ENCODE peak calls at places on chromosomes 6 and 20, in eight cellular contexts. K, F, D, N, W, G, T and Y are unnamed samples. For H3K27me3, the result is how much of the 10 kb centered on the place peaks cover.

GRCh38 chr6:1662532-1662931 is 52.8 kb downstream of the FOXC1 start:
- DNase-seq in T (no peak), W (no peak), N (no peak), D (no peak), F (no peak), G (no peak), K (no peak), Y (no peak)

GRCh38 chr20:9112541-9113515 is 43.9 kb downstream of the PLCB4 start:
- DNase-seq in K (peak), T (no peak), F (no peak), G (no peak), N (no peak), D (no peak), W (peak), Y (no peak)

GRCh38 chr6:84766796-84767590 is 2.6 kb upstream of the TBX18 start:
- DNase-seq in T (peak), F (peak), G (no peak), K (no peak), W (no peak), N (no peak), D (no peak), Y (no peak)

GRCh38 chr6:7389162-7389450 is 436 bp downstream of the CAGE1 start:
- DNase-seq in D (no peak), F (no peak), W (no peak), T (no peak), K (no peak), N (no peak), G (no peak), Y (no peak)

GRCh38 chr20:53582574-53583351 is 10.9 kb downstream of the ZNF217 start:
- DNase-seq in D (no peak), F (no peak), G (no peak), N (no peak), T (no peak), W (peak), K (no peak), Y (no peak)

GRCh38 chr6:12516070-12516469 is 200.5 kb upstream of the PHACTR1 start:
- DNase-seq in G (no peak), N (no peak), F (no peak), D (no peak), W (no peak), T (no peak), K (no peak), Y (no peak)

GRCh38 chr20:63973636-63974401 is 4.1 kb upstream of the ZNF512B start:
- DNase-seq in T (peak), D (peak), N (peak), K (peak), G (peak), F (peak), W (peak), Y (peak)

GRCh38 chr6:126657556-126658129 is 317.7 kb downstream of the CENPW start:
- DNase-seq in N (no peak), T (no peak), F (no peak), D (no peak), G (no peak), W (peak), K (no peak), Y (no peak)

GRCh38 chr6:72464791-72465691 is 156.8 kb upstream of the KCNQ5 start:
- DNase-seq in W (peak), D (no peak), N (no peak), K (no peak), G (no peak), F (no peak), T (no peak), Y (peak)

GRCh38 chr6:56193846-56194245 is 53.5 kb downstream of the COL21A1 start:
- DNase-seq in T (no peak), F (no peak), N (no peak), K (no peak), D (no peak), G (no peak), W (no peak), Y (no peak)

GRCh38 chr6:141264101-141264500 is 868.6 kb upstream of the GJE1 start:
- DNase-seq in D (no peak), N (no peak), F (no peak), W (peak), G (no peak), K (no peak), T (no peak), Y (no peak)

GRCh38 chr6:148520109-148520841 is 177.6 kb downstream of the SASH1 start:
- DNase-seq in F (no peak), G (no peak), K (no peak), N (no peak), D (no peak), T (peak), W (no peak), Y (no peak)

GRCh38 chr6:28896505-28897392 is 27.0 kb downstream of the TRIM27 start:
- DNase-seq in W (peak), D (peak), F (peak), G (peak), T (peak), N (no peak), K (peak), Y (peak)

GRCh38 chr6:56793938-56794337 is 151.2 kb upstream of the DST start:
- DNase-seq in N (no peak), D (no peak), K (no peak), F (no peak), W (no peak), T (no peak), G (no peak), Y (no peak)

GRCh38 chr6:73800997-73801396 is 105.0 kb downstream of the CD109 start:
- DNase-seq in W (no peak), G (no peak), D (no peak), K (no peak), N (no peak), F (no peak), T (no peak), Y (no peak)

GRCh38 chr20:45826381-45827019 is 612 bp downstream of the TNNC2 start:
- DNase-seq in F (no peak), D (no peak), N (no peak), G (no peak), T (no peak), W (no peak), K (peak), Y (peak)

GRCh38 chr6:130240232-130240631 is 17.5 kb upstream of the SAMD3 start:
- DNase-seq in N (no peak), K (no peak), D (no peak), W (peak), T (no peak), F (no peak), G (no peak), Y (no peak)

DNA sequence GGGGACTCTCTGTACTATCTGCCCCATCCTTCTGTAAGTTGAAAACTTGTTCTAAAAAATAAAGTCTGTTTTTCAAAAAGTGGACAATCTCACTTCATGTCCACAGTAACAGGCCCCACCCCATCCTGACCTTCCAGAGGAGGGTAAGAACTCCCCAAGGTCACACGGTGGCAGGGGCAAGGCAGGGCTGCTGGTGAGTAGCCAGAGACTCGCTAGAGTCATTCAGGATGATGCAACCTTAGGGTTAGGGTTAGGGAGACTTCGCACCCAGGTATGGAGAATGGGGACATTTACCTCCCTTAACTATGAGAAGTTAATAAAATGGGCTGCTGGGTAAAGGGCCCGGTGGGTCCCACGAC is 15.4 kb downstream of the PEDS1 start:
- DNase-seq in G (no peak), T (no peak), W (no peak), F (no peak), N (no peak), D (no peak), K (no peak), Y (no peak)
- H3K27ac ChIP-seq in G (peak), T (peak), W (peak), F (no peak), N (peak), D (peak), K (peak), Y (peak)

DNA sequence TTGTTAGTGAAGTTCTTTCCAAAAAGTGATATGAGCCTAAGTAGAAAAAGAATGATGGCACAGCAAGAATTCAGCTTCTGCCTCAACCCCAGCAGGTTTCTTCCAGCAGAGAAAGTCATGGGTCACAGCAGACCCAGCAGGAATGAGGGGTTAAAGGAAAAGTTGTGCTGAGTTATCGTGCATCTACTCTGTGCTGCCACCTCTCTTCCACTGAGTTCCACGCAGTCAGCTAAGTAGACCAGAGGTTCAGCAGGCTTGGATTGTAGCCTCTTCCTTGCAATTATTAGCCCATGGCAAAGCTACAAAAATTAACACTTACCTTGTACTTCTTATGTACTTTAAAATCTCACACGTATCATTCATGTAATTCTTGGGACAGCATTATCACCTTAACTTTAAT is 510.8 kb downstream of the PTPRT start:
- DNase-seq in W (no peak), F (peak), K (no peak), T (no peak), G (no peak), N (no peak), D (no peak), Y (no peak)
- TF ChIP-seq CTCF in W (no peak), F (peak), K (no peak), T (no peak), G (peak), N (no peak), D (no peak), Y (peak)

DNA sequence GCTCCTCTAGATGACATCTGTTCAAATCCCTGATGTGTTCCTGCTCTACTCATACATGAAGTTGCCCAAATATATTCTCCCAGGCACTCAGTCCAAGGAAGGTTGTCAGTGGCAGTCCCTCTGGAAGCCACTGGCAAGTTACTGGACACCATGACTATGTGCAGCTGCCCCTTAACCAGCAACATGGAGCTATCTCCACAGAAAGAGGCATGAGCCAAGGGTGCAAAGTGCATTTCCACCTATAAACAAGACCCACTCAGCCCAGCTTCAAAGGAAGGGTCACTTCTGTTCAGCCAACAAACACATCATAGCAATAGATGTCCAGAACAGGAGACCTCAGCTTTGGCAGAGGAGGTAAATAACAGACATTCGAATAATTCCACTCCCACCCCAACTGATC is 217.6 kb upstream of the PMEPA1 start:
- DNase-seq in W (no peak), T (no peak), G (peak), F (no peak), K (no peak), D (no peak), N (no peak), Y (no peak)
- H3K27me3 ChIP-seq in W (under half), T (under half), G (under half), F (under half), K (under half), D (under half), N (under half), Y (under half)

GRCh38 chr20:19915111-19915798 is 101.9 kb upstream of the NAA20 start:
- DNase-seq in T (no peak), N (no peak), W (no peak), K (no peak), G (no peak), D (no peak), F (no peak), Y (no peak)
- H3K27ac ChIP-seq in T (peak), N (peak), W (peak), K (peak), G (peak), D (no peak), F (no peak), Y (peak)

GRCh38 chr6:167115054-167115453 is 7.8 kb upstream of the CCR6 start:
- DNase-seq in K (no peak), T (no peak), G (no peak), N (no peak), F (no peak), W (no peak), D (no peak), Y (no peak)
- TF ChIP-seq CTCF in K (no peak), T (no peak), G (no peak), N (no peak), F (peak), W (no peak), D (no peak), Y (no peak)

DNA sequence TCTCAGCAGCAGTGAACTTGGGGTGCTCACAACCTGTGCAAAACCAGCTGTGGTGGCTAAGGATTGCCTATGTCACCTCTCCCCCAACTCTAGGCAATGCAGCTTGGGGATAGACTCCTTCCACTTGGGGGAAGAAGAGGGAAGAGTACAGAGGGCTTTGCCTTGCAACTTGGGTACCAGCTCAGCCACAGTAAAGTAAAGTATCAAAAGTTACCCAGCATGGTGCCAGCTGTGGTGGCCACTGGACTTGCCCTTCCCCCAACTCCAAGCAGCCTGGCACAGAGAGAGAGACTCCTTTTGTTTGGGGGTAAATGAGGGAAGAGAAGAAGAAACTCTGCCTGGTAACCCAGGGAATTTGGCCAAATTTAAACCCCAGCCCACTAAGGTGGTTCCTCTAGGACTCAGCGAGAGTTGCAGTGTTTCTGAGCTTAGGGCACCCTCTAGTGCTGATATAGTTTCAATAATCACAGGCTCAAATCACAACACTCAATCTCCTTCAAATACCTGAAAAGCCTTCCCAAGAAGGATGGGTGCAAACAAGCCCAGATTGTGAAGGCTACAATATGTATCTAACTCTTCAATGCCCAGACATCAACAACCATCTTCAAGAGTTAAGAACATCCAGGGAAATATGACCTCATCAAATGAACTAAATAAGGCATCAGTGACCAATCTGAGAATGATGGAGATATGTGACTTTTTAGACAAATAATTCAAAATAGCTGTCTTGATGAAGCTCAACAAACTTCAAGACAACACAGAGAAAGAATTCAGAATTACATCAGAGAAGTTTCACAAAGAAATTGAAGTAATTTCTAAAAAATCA is 7.6 kb upstream of the DEFB129 start:
- DNase-seq in D (no peak), G (no peak), F (peak), K (no peak), N (no peak), W (no peak), T (no peak), Y (no peak)
- H3K27me3 ChIP-seq in D (under half), G (under half), F (under half), K (under half), N (under half), W (under half), T (under half), Y (under half)

DNA sequence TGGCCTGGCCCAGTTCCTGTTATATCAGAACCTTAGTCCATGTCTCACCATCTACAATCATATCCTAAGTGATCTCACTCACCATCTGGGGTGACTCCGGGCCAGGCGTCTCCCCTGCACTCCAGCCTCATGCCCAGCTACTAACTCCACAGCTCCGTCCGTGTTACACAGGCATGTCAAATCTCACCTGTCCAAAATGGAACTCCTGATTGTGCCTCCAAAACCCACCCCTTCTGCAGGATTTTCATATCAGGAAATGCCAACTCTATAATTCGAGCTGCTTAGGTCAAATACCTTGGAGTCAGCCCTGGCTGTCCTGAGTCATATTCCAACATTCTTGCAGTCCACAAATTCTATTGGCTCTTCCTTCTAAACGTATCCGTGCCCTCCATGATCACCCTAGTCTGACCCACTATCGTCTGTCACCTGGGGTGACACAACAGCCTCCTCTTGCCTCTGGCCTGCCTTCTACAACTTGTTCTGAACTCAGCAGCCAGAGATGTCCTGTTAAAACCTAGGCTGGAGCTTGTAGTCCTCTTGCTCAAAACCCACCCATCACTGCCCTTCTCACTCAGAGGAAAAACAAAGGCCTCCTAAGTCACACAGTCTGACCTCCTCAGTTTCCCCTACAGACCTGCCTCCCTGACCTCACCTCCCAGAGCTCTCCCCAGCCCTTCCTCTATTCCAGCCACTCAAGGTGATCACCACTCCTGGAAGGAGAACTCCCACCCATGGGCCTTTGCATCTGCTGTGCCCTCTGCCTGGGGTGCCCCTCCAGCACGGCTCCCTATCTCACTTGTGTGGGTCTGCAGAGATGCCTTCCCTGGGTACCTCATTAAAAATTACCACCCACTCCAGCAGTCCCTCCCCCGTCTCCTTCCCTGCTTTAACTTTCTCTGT is 85.3 kb upstream of the SIRPA start:
- DNase-seq in G (no peak), T (no peak), W (peak), D (no peak), N (no peak), F (no peak), K (no peak), Y (no peak)
- H3K27ac ChIP-seq in G (peak), T (no peak), W (peak), D (peak), N (peak), F (no peak), K (no peak), Y (peak)

GRCh38 chr6:37538107-37538506 is 38.4 kb upstream of the CCDC167 start:
- DNase-seq in N (no peak), K (no peak), F (peak), W (no peak), D (no peak), T (no peak), G (no peak), Y (no peak)

GRCh38 chr6:37532122-37532521 is 32.4 kb upstream of the CCDC167 start:
- DNase-seq in D (no peak), N (no peak), K (no peak), F (no peak), G (no peak), W (no peak), T (no peak), Y (no peak)

GRCh38 chr6:37539706-37540352 is 40.1 kb upstream of the CCDC167 start:
- DNase-seq in F (no peak), W (no peak), G (no peak), D (no peak), N (no peak), T (no peak), K (no peak), Y (no peak)

GRCh38 chr6:37536462-37537225 is 37.0 kb upstream of the CCDC167 start:
- DNase-seq in G (no peak), D (no peak), W (no peak), F (peak), K (no peak), T (no peak), N (no peak), Y (no peak)

GRCh38 chr6:37535701-37536461 is 36.2 kb upstream of the CCDC167 start:
- DNase-seq in N (no peak), D (no peak), F (peak), G (no peak), K (no peak), T (no peak), W (no peak), Y (no peak)
- TF ChIP-seq CTCF in N (no peak), D (no peak), F (peak), G (no peak), K (no peak), T (peak), W (no peak), Y (no peak)

GRCh38 chr6:45554596-45554995 is 176.9 kb upstream of the SUPT3H start:
- DNase-seq in D (no peak), K (no peak), N (no peak), W (no peak), F (no peak), T (no peak), G (no peak), Y (no peak)

GRCh38 chr6:45555981-45556771 is 178.4 kb upstream of the SUPT3H start:
- DNase-seq in W (peak), D (no peak), T (no peak), F (no peak), G (no peak), N (no peak), K (no peak), Y (no peak)

GRCh38 chr6:45557454-45557853 is 179.7 kb upstream of the SUPT3H start:
- DNase-seq in W (no peak), K (no peak), N (no peak), D (no peak), F (no peak), T (no peak), G (no peak), Y (no peak)

GRCh38 chr6:45556828-45557227 is 179.1 kb upstream of the SUPT3H start:
- DNase-seq in T (no peak), F (no peak), K (no peak), N (no peak), W (no peak), D (no peak), G (no peak), Y (no peak)

GRCh38 chr6:45553730-45554344 is 176.1 kb upstream of the SUPT3H start:
- DNase-seq in G (no peak), F (no peak), D (no peak), T (no peak), W (peak), N (no peak), K (no peak), Y (no peak)
- H3K27me3 ChIP-seq in G (under half), F (under half), D (under half), T (under half), W (under half), N (under half), K (under half), Y (under half)